ENCODE peak calls at places on chromosomes 4 and X, in nine cellular contexts. One of them, this sample, is unnamed.

GRCh38 chr4:73127839-73128448 is 58.4 kb upstream of the COX18 start:
- DNase-seq in activated naive CD4-positive, alpha-beta T cell: no peak
- DNase-seq in NAMALWA: peak; percentile 50
- DNase-seq in occipital lobe: no peak
- DNase-seq in HS-5: no peak
- DNase-seq in nephron progenitor cell: no peak
- DNase-seq in uterus: no peak
- DNase-seq in stimulated activated CD4-positive, alpha-beta T cell treated with anti-CD3 and anti-CD28 coated beads, Interleukin-4, amount 100 ng/mL, for 48 hours: no peak
- DNase-seq in aorta: no peak
- DNase-seq in this sample: peak; percentile 29

GRCh38 chr4:17613761-17614415 is 553 bp upstream of the MED28 start:
- DNase-seq in aorta: no peak
- DNase-seq in HS-5: peak; percentile 76
- DNase-seq in occipital lobe: no peak
- DNase-seq in NAMALWA: no peak
- DNase-seq in activated naive CD4-positive, alpha-beta T cell: peak; percentile 6
- DNase-seq in nephron progenitor cell: peak; percentile 4
- DNase-seq in stimulated activated CD4-positive, alpha-beta T cell treated with anti-CD3 and anti-CD28 coated beads, Interleukin-4, amount 100 ng/mL, for 48 hours: no peak
- DNase-seq in uterus: no peak
- DNase-seq in this sample: no peak

GRCh38 chr4:99383381-99383780 is 30.8 kb upstream of the ADH1C start:
- DNase-seq in activated naive CD4-positive, alpha-beta T cell: no peak
- DNase-seq in occipital lobe: no peak
- DNase-seq in NAMALWA: no peak
- DNase-seq in uterus: no peak
- DNase-seq in nephron progenitor cell: no peak
- DNase-seq in HS-5: no peak
- DNase-seq in stimulated activated CD4-positive, alpha-beta T cell treated with anti-CD3 and anti-CD28 coated beads, Interleukin-4, amount 100 ng/mL, for 48 hours: no peak
- DNase-seq in aorta: no peak
- DNase-seq in this sample: no peak

GRCh38 chr4:179110816-179111215 is 1668.6 kb upstream of the AGA start:
- DNase-seq in stimulated activated CD4-positive, alpha-beta T cell treated with anti-CD3 and anti-CD28 coated beads, Interleukin-4, amount 100 ng/mL, for 48 hours: no peak
- DNase-seq in uterus: no peak
- DNase-seq in NAMALWA: no peak
- DNase-seq in occipital lobe: no peak
- DNase-seq in activated naive CD4-positive, alpha-beta T cell: no peak
- DNase-seq in nephron progenitor cell: no peak
- DNase-seq in aorta: no peak
- DNase-seq in HS-5: no peak
- DNase-seq in this sample: no peak

GRCh38 chr4:125368684-125369083 is 53.9 kb downstream of the FAT4 start:
- DNase-seq in NAMALWA: no peak
- DNase-seq in HS-5: no peak
- DNase-seq in uterus: no peak
- DNase-seq in activated naive CD4-positive, alpha-beta T cell: no peak
- DNase-seq in aorta: no peak
- DNase-seq in occipital lobe: no peak
- DNase-seq in stimulated activated CD4-positive, alpha-beta T cell treated with anti-CD3 and anti-CD28 coated beads, Interleukin-4, amount 100 ng/mL, for 48 hours: no peak
- DNase-seq in nephron progenitor cell: no peak
- DNase-seq in this sample: no peak

GRCh38 chr4:119897260-119897659 is 169.4 kb downstream of the MAD2L1 start:
- DNase-seq in occipital lobe: no peak
- DNase-seq in NAMALWA: no peak
- DNase-seq in activated naive CD4-positive, alpha-beta T cell: no peak
- DNase-seq in aorta: no peak
- DNase-seq in HS-5: no peak
- DNase-seq in nephron progenitor cell: no peak
- DNase-seq in stimulated activated CD4-positive, alpha-beta T cell treated with anti-CD3 and anti-CD28 coated beads, Interleukin-4, amount 100 ng/mL, for 48 hours: no peak
- DNase-seq in uterus: no peak
- DNase-seq in this sample: no peak

GRCh38 chr4:80231180-80231579 is 33.9 kb downstream of the PRDM8 start:
- DNase-seq in uterus: no peak
- DNase-seq in NAMALWA: no peak
- DNase-seq in aorta: no peak
- DNase-seq in stimulated activated CD4-positive, alpha-beta T cell treated with anti-CD3 and anti-CD28 coated beads, Interleukin-4, amount 100 ng/mL, for 48 hours: no peak
- DNase-seq in nephron progenitor cell: no peak
- DNase-seq in occipital lobe: no peak
- DNase-seq in HS-5: no peak
- DNase-seq in activated naive CD4-positive, alpha-beta T cell: no peak
- DNase-seq in this sample: no peak

GRCh38 chrX:45309096-45309495 is 108.4 kb upstream of the DIPK2B start:
- DNase-seq in occipital lobe: no peak
- DNase-seq in HS-5: no peak
- DNase-seq in aorta: no peak
- DNase-seq in NAMALWA: no peak
- DNase-seq in nephron progenitor cell: no peak
- DNase-seq in stimulated activated CD4-positive, alpha-beta T cell treated with anti-CD3 and anti-CD28 coated beads, Interleukin-4, amount 100 ng/mL, for 48 hours: no peak
- DNase-seq in uterus: no peak
- DNase-seq in activated naive CD4-positive, alpha-beta T cell: no peak
- DNase-seq in this sample: no peak

GRCh38 chrX:103818844-103819243 is 13.2 kb downstream of the RAB9B start:
- DNase-seq in uterus: no peak
- DNase-seq in aorta: no peak
- DNase-seq in HS-5: no peak
- DNase-seq in nephron progenitor cell: no peak
- DNase-seq in occipital lobe: no peak
- DNase-seq in NAMALWA: no peak
- DNase-seq in activated naive CD4-positive, alpha-beta T cell: no peak
- DNase-seq in stimulated activated CD4-positive, alpha-beta T cell treated with anti-CD3 and anti-CD28 coated beads, Interleukin-4, amount 100 ng/mL, for 48 hours: no peak
- DNase-seq in this sample: no peak

GRCh38 chrX:38560776-38561125 is 591 bp upstream of the TSPAN7 start:
- DNase-seq in aorta: peak; percentile 38
- DNase-seq in NAMALWA: no peak
- DNase-seq in stimulated activated CD4-positive, alpha-beta T cell treated with anti-CD3 and anti-CD28 coated beads, Interleukin-4, amount 100 ng/mL, for 48 hours: no peak
- DNase-seq in occipital lobe: no peak
- DNase-seq in uterus: no peak
- DNase-seq in nephron progenitor cell: no peak
- DNase-seq in activated naive CD4-positive, alpha-beta T cell: no peak
- DNase-seq in HS-5: no peak
- DNase-seq in this sample: no peak

GRCh38 chr4:139844057-139844456 is 178.4 kb downstream of the MGST2 start:
- DNase-seq in aorta: no peak
- DNase-seq in uterus: no peak
- DNase-seq in occipital lobe: no peak
- DNase-seq in stimulated activated CD4-positive, alpha-beta T cell treated with anti-CD3 and anti-CD28 coated beads, Interleukin-4, amount 100 ng/mL, for 48 hours: no peak
- DNase-seq in activated naive CD4-positive, alpha-beta T cell: no peak
- DNase-seq in NAMALWA: no peak
- DNase-seq in nephron progenitor cell: no peak
- DNase-seq in HS-5: peak; percentile 16
- DNase-seq in this sample: no peak

GRCh38 chr4:243407-243806 is 61.9 kb downstream of the ZNF732 start:
- DNase-seq in occipital lobe: no peak
- DNase-seq in aorta: no peak
- DNase-seq in uterus: no peak
- DNase-seq in nephron progenitor cell: no peak
- DNase-seq in stimulated activated CD4-positive, alpha-beta T cell treated with anti-CD3 and anti-CD28 coated beads, Interleukin-4, amount 100 ng/mL, for 48 hours: no peak
- DNase-seq in HS-5: no peak
- DNase-seq in activated naive CD4-positive, alpha-beta T cell: no peak
- DNase-seq in NAMALWA: no peak
- DNase-seq in this sample: no peak

GRCh38 chr4:119016636-119017035 is 119.0 kb upstream of the MYOZ2 start:
- DNase-seq in nephron progenitor cell: no peak
- DNase-seq in aorta: no peak
- DNase-seq in stimulated activated CD4-positive, alpha-beta T cell treated with anti-CD3 and anti-CD28 coated beads, Interleukin-4, amount 100 ng/mL, for 48 hours: no peak
- DNase-seq in NAMALWA: no peak
- DNase-seq in occipital lobe: no peak
- DNase-seq in uterus: no peak
- DNase-seq in activated naive CD4-positive, alpha-beta T cell: no peak
- DNase-seq in HS-5: no peak
- DNase-seq in this sample: no peak

This sample was measured in HAP-1.